ENCODE peak calls at places on chromosome 11, in seven cellular contexts. One of them, this sample, is unnamed.

GRCh38 chr11:47332303-47332711 is 20.2 kb downstream of the MYBPC3 start:
- DNase-seq in upper lobe of right lung: no peak
- DNase-seq in T-helper 1 cell: no peak
- DNase-seq in cardiac fibroblast: no peak
- DNase-seq in fibroblast of the conjunctiva: no peak
- DNase-seq in stimulated activated CD4-positive, alpha-beta T cell treated with anti-CD3 and anti-CD28 coated beads, Interleukin-1b, Interleukin-23, amount 100 ng/mL, for 24 hours: no peak
- DNase-seq in endothelial cell: no peak
- DNase-seq in this sample: no peak

GRCh38 chr11:46260161-46260560 is 17.3 kb upstream of the CREB3L1 start:
- DNase-seq in upper lobe of right lung: no peak
- DNase-seq in T-helper 1 cell: no peak
- DNase-seq in cardiac fibroblast: no peak
- DNase-seq in fibroblast of the conjunctiva: no peak
- DNase-seq in stimulated activated CD4-positive, alpha-beta T cell treated with anti-CD3 and anti-CD28 coated beads, Interleukin-1b, Interleukin-23, amount 100 ng/mL, for 24 hours: no peak
- DNase-seq in endothelial cell: no peak
- DNase-seq in this sample: no peak

GRCh38 chr11:27718853-27719574 is 18.8 kb upstream of the BDNF start:
- DNase-seq in upper lobe of right lung: peak; percentile 63
- DNase-seq in T-helper 1 cell: no peak
- DNase-seq in cardiac fibroblast: peak; percentile 55
- DNase-seq in fibroblast of the conjunctiva: peak; percentile 61
- DNase-seq in stimulated activated CD4-positive, alpha-beta T cell treated with anti-CD3 and anti-CD28 coated beads, Interleukin-1b, Interleukin-23, amount 100 ng/mL, for 24 hours: no peak
- DNase-seq in endothelial cell: peak; percentile 70
- DNase-seq in this sample: peak; percentile 31

GRCh38 chr11:10778217-10778970 is 27.3 kb downstream of the CTR9 start:
- DNase-seq in upper lobe of right lung: no peak
- DNase-seq in T-helper 1 cell: no peak
- DNase-seq in cardiac fibroblast: peak; percentile 77
- DNase-seq in fibroblast of the conjunctiva: peak; percentile 32
- DNase-seq in stimulated activated CD4-positive, alpha-beta T cell treated with anti-CD3 and anti-CD28 coated beads, Interleukin-1b, Interleukin-23, amount 100 ng/mL, for 24 hours: no peak
- DNase-seq in endothelial cell: no peak
- DNase-seq in this sample: no peak

GRCh38 chr11:115623021-115623451 is 118.8 kb upstream of the CADM1 start:
- DNase-seq in upper lobe of right lung: peak; percentile 69
- DNase-seq in T-helper 1 cell: no peak
- DNase-seq in cardiac fibroblast: peak; percentile 94
- DNase-seq in fibroblast of the conjunctiva: peak; percentile 80
- DNase-seq in stimulated activated CD4-positive, alpha-beta T cell treated with anti-CD3 and anti-CD28 coated beads, Interleukin-1b, Interleukin-23, amount 100 ng/mL, for 24 hours: no peak
- DNase-seq in endothelial cell: no peak
- DNase-seq in this sample: peak; percentile 75

GRCh38 chr11:1052133-1053011 is 15.9 kb upstream of the MUC6 start:
- DNase-seq in upper lobe of right lung: peak; percentile 60
- DNase-seq in T-helper 1 cell: no peak
- DNase-seq in cardiac fibroblast: no peak
- DNase-seq in fibroblast of the conjunctiva: no peak
- DNase-seq in stimulated activated CD4-positive, alpha-beta T cell treated with anti-CD3 and anti-CD28 coated beads, Interleukin-1b, Interleukin-23, amount 100 ng/mL, for 24 hours: no peak
- DNase-seq in endothelial cell: no peak
- DNase-seq in this sample: no peak

GRCh38 chr11:134120921-134121526 is 52.2 kb downstream of the JAM3 start:
- DNase-seq in upper lobe of right lung: no peak
- DNase-seq in T-helper 1 cell: no peak
- DNase-seq in cardiac fibroblast: peak; percentile 75
- DNase-seq in fibroblast of the conjunctiva: peak; percentile 33
- DNase-seq in stimulated activated CD4-positive, alpha-beta T cell treated with anti-CD3 and anti-CD28 coated beads, Interleukin-1b, Interleukin-23, amount 100 ng/mL, for 24 hours: no peak
- DNase-seq in endothelial cell: peak; percentile 39
- DNase-seq in this sample: peak; percentile 89

GRCh38 chr11:57781529-57781943 is 19.9 kb downstream of the CTNND1 start:
- DNase-seq in upper lobe of right lung: peak; percentile 78
- DNase-seq in T-helper 1 cell: no peak
- DNase-seq in cardiac fibroblast: peak; percentile 45
- DNase-seq in fibroblast of the conjunctiva: no peak
- DNase-seq in stimulated activated CD4-positive, alpha-beta T cell treated with anti-CD3 and anti-CD28 coated beads, Interleukin-1b, Interleukin-23, amount 100 ng/mL, for 24 hours: no peak
- DNase-seq in endothelial cell: no peak
- DNase-seq in this sample: no peak

GRCh38 chr11:70745451-70745850 is 347.1 kb downstream of the CTTN start:
- DNase-seq in upper lobe of right lung: peak; percentile 52
- DNase-seq in T-helper 1 cell: no peak
- DNase-seq in cardiac fibroblast: no peak
- DNase-seq in fibroblast of the conjunctiva: no peak
- DNase-seq in stimulated activated CD4-positive, alpha-beta T cell treated with anti-CD3 and anti-CD28 coated beads, Interleukin-1b, Interleukin-23, amount 100 ng/mL, for 24 hours: no peak
- DNase-seq in endothelial cell: no peak
- DNase-seq in this sample: no peak

GRCh38 chr11:124517314-124517713 is 26.1 kb downstream of the OR8B12 start:
- DNase-seq in upper lobe of right lung: no peak
- DNase-seq in T-helper 1 cell: no peak
- DNase-seq in cardiac fibroblast: no peak
- DNase-seq in fibroblast of the conjunctiva: no peak
- DNase-seq in stimulated activated CD4-positive, alpha-beta T cell treated with anti-CD3 and anti-CD28 coated beads, Interleukin-1b, Interleukin-23, amount 100 ng/mL, for 24 hours: no peak
- DNase-seq in endothelial cell: no peak
- DNase-seq in this sample: no peak

GRCh38 chr11:115930276-115930675 is 426.1 kb upstream of the CADM1 start:
- DNase-seq in upper lobe of right lung: no peak
- DNase-seq in T-helper 1 cell: no peak
- DNase-seq in cardiac fibroblast: no peak
- DNase-seq in fibroblast of the conjunctiva: no peak
- DNase-seq in stimulated activated CD4-positive, alpha-beta T cell treated with anti-CD3 and anti-CD28 coated beads, Interleukin-1b, Interleukin-23, amount 100 ng/mL, for 24 hours: no peak
- DNase-seq in endothelial cell: no peak
- DNase-seq in this sample: no peak

GRCh38 chr11:47507016-47507631 is 45.8 kb downstream of the CELF1 start:
- DNase-seq in upper lobe of right lung: no peak
- DNase-seq in T-helper 1 cell: no peak
- DNase-seq in cardiac fibroblast: no peak
- DNase-seq in fibroblast of the conjunctiva: no peak
- DNase-seq in stimulated activated CD4-positive, alpha-beta T cell treated with anti-CD3 and anti-CD28 coated beads, Interleukin-1b, Interleukin-23, amount 100 ng/mL, for 24 hours: no peak
- DNase-seq in endothelial cell: no peak
- DNase-seq in this sample: no peak

GRCh38 chr11:441043-441417 is 781 bp downstream of the ANO9 start:
- DNase-seq in upper lobe of right lung: no peak
- DNase-seq in T-helper 1 cell: no peak
- DNase-seq in cardiac fibroblast: no peak
- DNase-seq in fibroblast of the conjunctiva: no peak
- DNase-seq in stimulated activated CD4-positive, alpha-beta T cell treated with anti-CD3 and anti-CD28 coated beads, Interleukin-1b, Interleukin-23, amount 100 ng/mL, for 24 hours: no peak
- DNase-seq in endothelial cell: no peak
- DNase-seq in this sample: no peak